ENCODE peak calls at places on chromosomes 13 and 19, in six cellular contexts. E is tibial nerve, B is fibroblast of lung, X is A549, J is suprapubic skin, S is thyroid gland. T is an unnamed sample.

GRCh38 chr13:52695856-52696255 is 43.2 kb downstream of the SUGT1 start:
- DNase-seq in J (no peak), E (no peak), S (no peak), B (peak; percentile 42), X (no peak), T (no peak)

GRCh38 chr19:2477141-2477710 is 1.3 kb downstream of the GADD45B start:
- DNase-seq in X (no peak), J (no peak), E (no peak), S (peak; percentile 73), B (peak; percentile 59), T (peak; percentile 39)

GRCh38 chr13:93420887-93421286 is 194.3 kb downstream of the GPC6 start:
- DNase-seq in B (no peak), X (no peak), J (no peak), E (no peak), S (no peak), T (no peak)

GRCh38 chr19:57348136-57348535 is 2.9 kb upstream of the ZNF304 start:
- DNase-seq in E (no peak), S (no peak), J (no peak), B (peak; percentile 47), X (no peak), T (no peak)

GRCh38 chr13:30108913-30109237 is 198.5 kb downstream of the KATNAL1 start:
- DNase-seq in S (peak; percentile 19), J (peak; percentile 77), E (no peak), B (no peak), X (no peak), T (no peak)

GRCh38 chr13:111956261-111957151 is 110.4 kb upstream of the SOX1 start:
- DNase-seq in X (no peak), E (no peak), J (peak; percentile 72), S (no peak), B (no peak), T (no peak)

GRCh38 chr13:111548301-111548700 is 227.9 kb downstream of the TEX29 start:
- DNase-seq in S (no peak), J (no peak), X (no peak), E (no peak), B (no peak), T (no peak)

GRCh38 chr13:77565635-77566034 is 30.1 kb downstream of the SCEL start:
- DNase-seq in B (peak; percentile 23), E (no peak), X (peak; percentile 4), S (no peak), J (no peak), T (no peak)

GRCh38 chr13:104592127-104592526 is 1525.9 kb upstream of the SLC10A2 start:
- DNase-seq in X (no peak), E (no peak), J (no peak), S (no peak), B (peak; percentile 95), T (no peak)

GRCh38 chr19:12668937-12669271 is 2.3 kb downstream of the WDR83 start:
- DNase-seq in S (peak; percentile 56), B (peak; percentile 67), X (no peak), E (peak; percentile 70), J (peak; percentile 89), T (peak; percentile 54)

GRCh38 chr19:19040417-19040816 is 7.0 kb downstream of the ARMC6 start:
- DNase-seq in J (no peak), X (no peak), B (peak; percentile 65), E (peak; percentile 74), S (peak; percentile 84), T (peak; percentile 65)

GRCh38 chr13:43487885-43488284 is 298.9 kb downstream of the ENOX1 start:
- DNase-seq in J (no peak), S (no peak), B (no peak), E (no peak), X (no peak), T (no peak)

GRCh38 chr19:57190301-57190700 is 999 bp upstream of the ZNF264 start:
- DNase-seq in X (no peak), J (no peak), E (no peak), S (no peak), B (no peak), T (no peak)

GRCh38 chr13:59483441-59484116 is 680.1 kb downstream of the DIAPH3 start:
- DNase-seq in J (no peak), E (no peak), B (peak; percentile 87), S (no peak), X (no peak), T (no peak)

GRCh38 chr19:17470204-17470841 is at the start of gene SLC27A1:
- DNase-seq in S (peak; percentile 100), E (peak; percentile 98), X (peak; percentile 78), B (peak; percentile 98), J (peak; percentile 99), T (peak; percentile 99)

GRCh38 chr19:5515737-5516136 is 52.0 kb downstream of the TINCR start:
- DNase-seq in S (no peak), B (no peak), X (no peak), E (no peak), J (no peak), T (no peak)

GRCh38 chr19:2081873-2082810 is 14.0 kb downstream of the MOB3A start:
- DNase-seq in B (no peak), E (no peak), S (no peak), J (no peak), X (no peak), T (no peak)

GRCh38 chr19:29211562-29212416 is 1.2 kb downstream of the UQCRFS1 start:
- DNase-seq in B (peak; percentile 30), X (peak; percentile 60), E (no peak), S (no peak), J (no peak), T (no peak)

GRCh38 chr13:95153647-95154405 is 147.4 kb downstream of the ABCC4 start:
- DNase-seq in J (no peak), B (peak; percentile 14), S (no peak), X (no peak), E (no peak), T (no peak)

GRCh38 chr13:46317120-46317519 is 69.9 kb downstream of the RUBCNL start:
- DNase-seq in E (no peak), S (no peak), X (no peak), J (no peak), B (no peak), T (no peak)

GRCh38 chr19:29858000-29858596 is 46.3 kb downstream of the CCNE1 start:
- DNase-seq in J (no peak), B (no peak), X (peak; percentile 60), S (peak; percentile 65), E (no peak), T (no peak)

GRCh38 chr13:52141299-52141698 is 12.4 kb upstream of the NEK5 start:
- DNase-seq in B (no peak), X (no peak), S (no peak), E (no peak), J (no peak), T (no peak)

GRCh38 chr19:37988758-37989635 is 82.0 kb downstream of the SIPA1L3 start:
- DNase-seq in J (no peak), X (no peak), B (peak; percentile 31), S (no peak), E (no peak), T (no peak)

GRCh38 chr13:99961634-99962033 is 9.9 kb downstream of the ZIC5 start:
- DNase-seq in S (no peak), X (no peak), B (no peak), J (no peak), E (no peak), T (no peak)
- H3K4me1 ChIP-seq in S (peaks cover 16% of the 10 kb centered on the region), X (peaks cover 4% of the 10 kb centered on the region), B (no peaks in the 10 kb centered on the region), J (peaks cover 33% of the 10 kb centered on the region), E (no peaks in the 10 kb centered on the region), T (no peaks in the 10 kb centered on the region)

DNA sequence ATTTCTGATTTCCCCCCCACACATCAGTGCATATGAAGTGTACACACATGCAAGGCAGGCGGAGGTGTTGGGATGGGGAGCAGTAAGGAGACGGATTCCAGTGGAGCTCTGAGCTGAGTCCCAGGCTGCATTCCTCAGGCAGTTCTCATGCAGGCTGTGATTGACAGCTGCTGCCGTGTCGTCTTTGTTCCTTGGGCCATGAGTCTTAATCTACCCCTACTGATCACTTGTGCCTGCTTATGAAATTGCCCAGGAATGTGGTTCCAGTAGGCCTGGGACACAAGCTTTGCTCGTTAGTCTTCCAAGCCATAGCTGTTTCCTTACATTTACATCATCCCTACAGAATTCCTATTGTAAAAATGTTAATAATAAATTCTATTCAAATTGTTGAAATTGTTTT is 1241.9 kb downstream of the UQCRFS1 start:
- DNase-seq in B (peak; percentile 88), X (no peak), S (no peak), E (no peak), J (no peak), T (no peak)
- H3K4me1 ChIP-seq in B (no peaks in the 10 kb centered on the region), X (no peaks in the 10 kb centered on the region), S (no peaks in the 10 kb centered on the region), E (no peaks in the 10 kb centered on the region), J (no peaks in the 10 kb centered on the region), T (no peaks in the 10 kb centered on the region)

GRCh38 chr19:13788991-13789390 is 6.3 kb upstream of the ZSWIM4 start:
- DNase-seq in J (no peak), B (peak; percentile 93), X (no peak), S (no peak), E (no peak), T (peak; percentile 51)

GRCh38 chr19:13783565-13784500 is 9.6 kb downstream of the C19orf53 start:
- DNase-seq in X (no peak), B (no peak), E (no peak), J (no peak), S (no peak), T (no peak)

GRCh38 chr19:13782537-13782936 is 8.3 kb downstream of the C19orf53 start:
- DNase-seq in B (peak; percentile 67), X (no peak), J (no peak), S (no peak), E (no peak), T (no peak)

GRCh38 chr19:13781547-13781946 is 7.3 kb downstream of the C19orf53 start:
- DNase-seq in S (peak; percentile 52), X (no peak), B (peak; percentile 95), E (peak; percentile 75), J (peak; percentile 89), T (peak; percentile 86)

DNA sequence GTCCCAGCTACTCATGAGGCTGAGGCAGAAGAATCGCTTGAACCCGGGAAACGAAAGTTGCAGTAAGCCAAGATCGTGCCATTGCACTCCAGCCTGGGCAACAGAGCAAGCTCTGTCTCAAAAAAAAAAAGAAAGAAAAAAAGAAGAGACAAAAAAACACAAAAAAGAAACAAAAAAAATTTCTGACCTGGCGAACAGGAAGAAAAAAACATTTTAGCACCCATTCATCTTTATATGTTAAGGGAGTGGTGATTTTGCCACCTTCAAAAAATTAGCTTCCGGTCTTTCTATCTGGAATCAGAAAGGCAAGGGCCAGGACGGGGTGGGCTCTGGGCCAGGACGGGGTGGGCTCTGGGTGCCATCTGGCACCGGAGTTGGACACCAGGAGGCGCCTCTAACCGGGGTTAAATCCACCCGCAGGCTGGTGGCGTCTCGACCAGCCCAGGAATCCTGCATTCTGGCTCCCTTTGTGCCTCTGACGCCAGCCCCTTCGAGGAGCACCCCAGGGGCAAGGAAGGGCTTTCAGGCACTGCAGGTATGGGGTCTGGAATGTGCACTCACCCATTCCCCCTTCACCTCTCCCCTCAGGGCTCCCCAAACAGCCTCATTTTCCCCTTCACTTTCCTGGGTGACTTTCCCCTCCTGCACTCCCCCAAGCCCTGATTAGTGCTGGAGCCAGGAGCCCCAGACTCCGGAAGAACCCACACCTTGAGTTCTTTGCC is 10.4 kb upstream of the ZSWIM4 start:
- DNase-seq in E (peak; percentile 60), X (no peak), B (peak; percentile 67), J (no peak), S (peak; percentile 79), T (peak; percentile 65)
- H3K4me1 ChIP-seq in E (no peaks in the 10 kb centered on the region), X (peaks cover 24% of the 10 kb centered on the region), B (peaks cover 24% of the 10 kb centered on the region), J (peaks cover 42% of the 10 kb centered on the region), S (no peaks in the 10 kb centered on the region), T (no peaks in the 10 kb centered on the region)

DNA sequence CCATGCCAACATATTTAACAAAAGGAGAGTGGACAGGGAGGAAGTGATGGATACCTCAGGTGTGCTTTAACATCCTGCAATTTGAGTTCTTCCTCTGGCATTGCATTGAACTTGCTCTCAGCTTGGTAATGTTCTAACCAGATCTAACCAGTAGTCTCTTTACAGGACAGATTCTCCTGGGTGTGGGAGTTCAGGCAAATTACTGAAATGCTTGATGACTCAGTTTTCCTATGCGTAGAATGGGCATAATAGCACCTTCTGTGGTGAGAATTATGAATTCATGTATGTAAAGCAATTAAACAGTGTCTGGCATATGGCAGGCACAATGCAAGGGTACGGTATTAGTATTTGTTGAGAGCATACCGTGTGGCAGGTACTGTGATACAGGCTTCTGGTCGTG is 3.6 kb downstream of the AKAP11 start:
- DNase-seq in S (no peak), B (no peak), E (no peak), J (no peak), X (no peak), T (no peak)
- H3K4me1 ChIP-seq in S (peaks cover 6% of the 10 kb centered on the region), B (peaks cover 2% of the 10 kb centered on the region), E (no peaks in the 10 kb centered on the region), J (peaks cover 45% of the 10 kb centered on the region), X (peaks cover 12% of the 10 kb centered on the region), T (no peaks in the 10 kb centered on the region)